ENCODE peak calls at places on chromosomes 1 and 21, in ten cellular contexts. One of them, this sample, is unnamed.

GRCh38 chr1:169102567-169102966 is 3.9 kb upstream of the ATP1B1 start:
- DNase-seq in spleen: no peak
- DNase-seq in brain microvascular endothelial cell: peak; percentile 75
- DNase-seq in IMR-90: peak; percentile 85
- DNase-seq in CD4-positive, alpha-beta T cell: no peak
- DNase-seq in left lung: peak; percentile 61
- DNase-seq in body of pancreas: peak; percentile 55
- DNase-seq in stomach: no peak
- DNase-seq in right lobe of liver: no peak
- DNase-seq in endodermal cell: no peak
- DNase-seq in this sample: no peak

GRCh38 chr1:51535006-51535592 is 16.0 kb upstream of the EPS15 start:
- DNase-seq in spleen: no peak
- DNase-seq in brain microvascular endothelial cell: peak; percentile 67
- DNase-seq in IMR-90: peak; percentile 68
- DNase-seq in CD4-positive, alpha-beta T cell: peak; percentile 19
- DNase-seq in left lung: no peak
- DNase-seq in body of pancreas: peak; percentile 33
- DNase-seq in stomach: peak; percentile 31
- DNase-seq in right lobe of liver: no peak
- DNase-seq in endodermal cell: peak; percentile 76
- DNase-seq in this sample: peak; percentile 82

GRCh38 chr1:59549903-59550302 is 253.0 kb downstream of the FGGY start:
- DNase-seq in spleen: no peak
- DNase-seq in brain microvascular endothelial cell: peak; percentile 28
- DNase-seq in IMR-90: peak; percentile 67
- DNase-seq in CD4-positive, alpha-beta T cell: no peak
- DNase-seq in left lung: peak; percentile 48
- DNase-seq in body of pancreas: peak; percentile 22
- DNase-seq in stomach: no peak
- DNase-seq in right lobe of liver: peak; percentile 68
- DNase-seq in endodermal cell: no peak
- DNase-seq in this sample: peak; percentile 37

GRCh38 chr1:55234016-55234415 is 18.9 kb upstream of the USP24 start:
- DNase-seq in spleen: no peak
- DNase-seq in brain microvascular endothelial cell: no peak
- DNase-seq in IMR-90: peak; percentile 35
- DNase-seq in CD4-positive, alpha-beta T cell: no peak
- DNase-seq in left lung: no peak
- DNase-seq in body of pancreas: no peak
- DNase-seq in stomach: no peak
- DNase-seq in right lobe of liver: no peak
- DNase-seq in endodermal cell: no peak
- DNase-seq in this sample: no peak

GRCh38 chr1:99685516-99686180 is 39.7 kb downstream of the PALMD start:
- DNase-seq in spleen: no peak
- DNase-seq in brain microvascular endothelial cell: peak; percentile 90
- DNase-seq in IMR-90: peak; percentile 91
- DNase-seq in CD4-positive, alpha-beta T cell: no peak
- DNase-seq in left lung: peak; percentile 52
- DNase-seq in body of pancreas: peak; percentile 77
- DNase-seq in stomach: peak; percentile 80
- DNase-seq in right lobe of liver: peak; percentile 91
- DNase-seq in endodermal cell: peak; percentile 87
- DNase-seq in this sample: peak; percentile 66

GRCh38 chr1:68112835-68113243 is 62.4 kb upstream of the DIRAS3 start:
- DNase-seq in spleen: no peak
- DNase-seq in brain microvascular endothelial cell: peak; percentile 85
- DNase-seq in IMR-90: peak; percentile 93
- DNase-seq in CD4-positive, alpha-beta T cell: no peak
- DNase-seq in left lung: no peak
- DNase-seq in body of pancreas: peak; percentile 23
- DNase-seq in stomach: no peak
- DNase-seq in right lobe of liver: no peak
- DNase-seq in endodermal cell: peak; percentile 22
- DNase-seq in this sample: no peak

GRCh38 chr1:218616681-218617080 is 271.5 kb downstream of the TGFB2 start:
- DNase-seq in spleen: no peak
- DNase-seq in brain microvascular endothelial cell: no peak
- DNase-seq in IMR-90: peak; percentile 23
- DNase-seq in CD4-positive, alpha-beta T cell: no peak
- DNase-seq in left lung: no peak
- DNase-seq in body of pancreas: no peak
- DNase-seq in stomach: no peak
- DNase-seq in right lobe of liver: no peak
- DNase-seq in endodermal cell: no peak
- DNase-seq in this sample: no peak

GRCh38 chr21:44317241-44317782 is 17.5 kb downstream of the PFKL start:
- DNase-seq in spleen: no peak
- DNase-seq in brain microvascular endothelial cell: no peak
- DNase-seq in IMR-90: no peak
- DNase-seq in CD4-positive, alpha-beta T cell: no peak
- DNase-seq in left lung: no peak
- DNase-seq in body of pancreas: no peak
- DNase-seq in stomach: no peak
- DNase-seq in right lobe of liver: no peak
- DNase-seq in endodermal cell: no peak
- DNase-seq in this sample: no peak

GRCh38 chr21:45607922-45608295 is 35.6 kb upstream of the PCBP3 start:
- DNase-seq in spleen: peak; percentile 44
- DNase-seq in brain microvascular endothelial cell: no peak
- DNase-seq in IMR-90: no peak
- DNase-seq in CD4-positive, alpha-beta T cell: no peak
- DNase-seq in left lung: peak; percentile 13
- DNase-seq in body of pancreas: no peak
- DNase-seq in stomach: no peak
- DNase-seq in right lobe of liver: peak; percentile 26
- DNase-seq in endodermal cell: peak; percentile 22
- DNase-seq in this sample: no peak
- H3K27ac ChIP-seq in spleen: no peak overlapping the region
- H3K27ac ChIP-seq in brain microvascular endothelial cell: no peak overlapping the region
- H3K27ac ChIP-seq in IMR-90: no peak overlapping the region
- H3K27ac ChIP-seq in CD4-positive, alpha-beta T cell: no peak overlapping the region
- H3K27ac ChIP-seq in left lung: no peak overlapping the region
- H3K27ac ChIP-seq in body of pancreas: no peak overlapping the region
- H3K27ac ChIP-seq in stomach: no peak overlapping the region
- H3K27ac ChIP-seq in right lobe of liver: no peak overlapping the region
- H3K27ac ChIP-seq in endodermal cell: no peak overlapping the region
- H3K27ac ChIP-seq in this sample: no peak overlapping the region

DNA sequence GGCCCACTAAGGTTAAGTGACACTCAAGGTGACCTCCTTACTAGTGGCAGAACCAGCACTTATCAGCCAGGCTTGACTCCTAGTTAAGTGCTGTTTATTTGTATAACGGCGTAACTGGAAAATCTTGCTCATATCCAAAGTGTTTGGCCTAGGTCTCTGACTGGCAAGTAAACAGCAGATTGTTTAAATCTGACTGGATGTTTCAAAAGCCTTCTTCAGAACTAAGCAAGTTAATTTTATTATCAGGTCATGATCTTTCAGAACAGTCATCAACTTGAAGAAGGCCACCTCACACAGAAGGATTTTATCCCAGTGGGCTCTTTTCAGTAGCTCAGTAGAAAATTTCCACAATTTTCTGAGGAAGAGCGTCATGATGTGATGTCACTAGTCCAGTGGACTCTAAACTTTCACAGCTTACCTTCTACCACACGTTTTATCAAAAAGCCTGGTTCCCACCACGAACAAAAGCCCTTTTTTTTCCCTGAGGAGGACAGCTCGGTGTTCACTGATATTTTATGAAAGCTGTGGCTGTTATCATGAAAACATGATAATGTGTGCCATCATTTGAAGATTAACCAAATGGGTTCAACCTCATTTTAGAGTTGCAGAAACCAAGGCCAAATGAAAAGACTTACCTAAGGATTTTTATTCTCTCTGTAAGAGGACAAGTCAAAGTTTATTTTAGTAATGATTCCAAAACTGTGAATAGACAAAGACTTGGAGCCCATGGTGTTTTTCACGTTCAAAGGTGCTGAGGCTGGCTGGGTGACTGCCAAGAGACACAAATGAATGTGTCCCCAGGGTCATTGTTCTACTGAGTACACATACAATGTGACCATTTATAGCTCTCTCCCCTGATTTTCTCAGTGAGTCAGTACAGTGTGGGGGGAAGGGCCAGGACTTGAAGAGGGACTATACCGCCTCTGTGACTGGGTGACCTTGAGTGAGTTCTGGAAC is 9.1 kb downstream of the SGIP1 start:
- DNase-seq in spleen: no peak
- DNase-seq in brain microvascular endothelial cell: peak; percentile 79
- DNase-seq in IMR-90: peak; percentile 95
- DNase-seq in CD4-positive, alpha-beta T cell: no peak
- DNase-seq in left lung: peak; percentile 49
- DNase-seq in body of pancreas: peak; percentile 87
- DNase-seq in stomach: peak; percentile 85
- DNase-seq in right lobe of liver: peak; percentile 78
- DNase-seq in endodermal cell: no peak
- DNase-seq in this sample: peak; percentile 31
- TF ChIP-seq CTCF in spleen: no peak
- TF ChIP-seq CTCF in brain microvascular endothelial cell: no peak
- TF ChIP-seq CTCF in IMR-90: no peak
- TF ChIP-seq CTCF in CD4-positive, alpha-beta T cell: no peak
- TF ChIP-seq CTCF in left lung: no peak
- TF ChIP-seq CTCF in body of pancreas: no peak
- TF ChIP-seq CTCF in stomach: no peak
- TF ChIP-seq CTCF in right lobe of liver: no peak
- TF ChIP-seq CTCF in endodermal cell: no peak
- TF ChIP-seq CTCF in this sample: no peak

GRCh38 chr1:25913166-25913565 is 6.9 kb upstream of the STMN1 start:
- DNase-seq in spleen: no peak
- DNase-seq in brain microvascular endothelial cell: no peak
- DNase-seq in IMR-90: no peak
- DNase-seq in CD4-positive, alpha-beta T cell: no peak
- DNase-seq in left lung: no peak
- DNase-seq in body of pancreas: no peak
- DNase-seq in stomach: no peak
- DNase-seq in right lobe of liver: no peak
- DNase-seq in endodermal cell: no peak
- DNase-seq in this sample: no peak

GRCh38 chr1:25916460-25916859 is 10.2 kb upstream of the STMN1 start:
- DNase-seq in spleen: no peak
- DNase-seq in brain microvascular endothelial cell: no peak
- DNase-seq in IMR-90: no peak
- DNase-seq in CD4-positive, alpha-beta T cell: no peak
- DNase-seq in left lung: no peak
- DNase-seq in body of pancreas: no peak
- DNase-seq in stomach: no peak
- DNase-seq in right lobe of liver: no peak
- DNase-seq in endodermal cell: no peak
- DNase-seq in this sample: no peak

GRCh38 chr1:25911162-25911561 is 4.9 kb upstream of the STMN1 start:
- DNase-seq in spleen: no peak
- DNase-seq in brain microvascular endothelial cell: no peak
- DNase-seq in IMR-90: no peak
- DNase-seq in CD4-positive, alpha-beta T cell: no peak
- DNase-seq in left lung: no peak
- DNase-seq in body of pancreas: no peak
- DNase-seq in stomach: no peak
- DNase-seq in right lobe of liver: no peak
- DNase-seq in endodermal cell: no peak
- DNase-seq in this sample: no peak

GRCh38 chr1:25912076-25912831 is 6.0 kb upstream of the STMN1 start:
- DNase-seq in spleen: no peak
- DNase-seq in brain microvascular endothelial cell: peak; percentile 62
- DNase-seq in IMR-90: peak; percentile 89
- DNase-seq in CD4-positive, alpha-beta T cell: no peak
- DNase-seq in left lung: no peak
- DNase-seq in body of pancreas: no peak
- DNase-seq in stomach: no peak
- DNase-seq in right lobe of liver: no peak
- DNase-seq in endodermal cell: no peak
- DNase-seq in this sample: no peak

DNA sequence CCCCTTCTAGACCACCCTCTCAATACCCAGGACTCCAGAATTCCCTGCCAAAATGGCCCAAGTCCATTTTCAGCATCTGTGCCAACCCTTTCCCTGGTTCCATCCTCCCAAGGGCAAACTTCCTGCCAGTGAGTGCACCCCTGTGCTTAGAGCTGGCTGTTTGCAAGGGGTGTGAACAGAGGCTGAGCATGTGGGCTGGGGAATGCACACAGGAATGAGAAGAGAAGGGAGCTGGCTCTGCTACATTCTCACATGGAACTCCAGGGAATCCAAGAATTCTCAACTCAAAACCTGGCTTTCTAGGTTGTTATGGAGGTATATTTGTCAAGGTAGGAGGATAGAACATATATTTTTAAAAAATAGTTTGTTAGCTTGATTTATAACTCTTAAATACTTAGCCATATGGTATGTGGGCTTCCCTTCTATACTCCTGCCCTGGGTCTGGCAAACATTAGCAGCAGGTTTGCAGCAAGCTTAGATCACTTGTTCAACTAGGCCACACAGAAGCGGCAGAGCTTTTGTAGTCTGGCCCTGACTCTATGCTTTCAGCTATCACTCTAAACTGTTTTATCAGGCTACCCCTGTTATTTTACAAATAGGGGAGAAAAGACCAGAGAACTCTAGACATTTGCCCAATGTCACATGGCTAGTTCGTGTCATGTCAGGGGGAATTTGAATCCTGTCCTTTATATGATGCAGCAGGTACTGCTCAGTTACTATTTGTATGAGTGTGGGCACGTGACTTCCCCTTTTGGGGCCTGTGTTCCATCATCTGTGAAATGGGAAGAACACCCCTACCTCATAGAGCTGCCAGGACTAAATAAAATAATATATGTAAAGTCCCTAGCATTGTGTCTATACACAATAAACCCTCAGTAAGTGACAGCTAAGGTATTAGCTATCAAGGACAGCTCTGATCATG is 8.1 kb upstream of the STMN1 start:
- DNase-seq in spleen: no peak
- DNase-seq in brain microvascular endothelial cell: no peak
- DNase-seq in IMR-90: peak; percentile 31
- DNase-seq in CD4-positive, alpha-beta T cell: no peak
- DNase-seq in left lung: no peak
- DNase-seq in body of pancreas: no peak
- DNase-seq in stomach: no peak
- DNase-seq in right lobe of liver: no peak
- DNase-seq in endodermal cell: no peak
- DNase-seq in this sample: no peak
- H3K27ac ChIP-seq in spleen: no peak overlapping the region
- H3K27ac ChIP-seq in brain microvascular endothelial cell: no peak overlapping the region
- H3K27ac ChIP-seq in IMR-90: no peak overlapping the region
- H3K27ac ChIP-seq in CD4-positive, alpha-beta T cell: no peak overlapping the region
- H3K27ac ChIP-seq in left lung: no peak overlapping the region
- H3K27ac ChIP-seq in body of pancreas: no peak overlapping the region
- H3K27ac ChIP-seq in stomach: no peak overlapping the region
- H3K27ac ChIP-seq in right lobe of liver: no peak overlapping the region
- H3K27ac ChIP-seq in endodermal cell: no peak overlapping the region
- H3K27ac ChIP-seq in this sample: no peak overlapping the region

DNA sequence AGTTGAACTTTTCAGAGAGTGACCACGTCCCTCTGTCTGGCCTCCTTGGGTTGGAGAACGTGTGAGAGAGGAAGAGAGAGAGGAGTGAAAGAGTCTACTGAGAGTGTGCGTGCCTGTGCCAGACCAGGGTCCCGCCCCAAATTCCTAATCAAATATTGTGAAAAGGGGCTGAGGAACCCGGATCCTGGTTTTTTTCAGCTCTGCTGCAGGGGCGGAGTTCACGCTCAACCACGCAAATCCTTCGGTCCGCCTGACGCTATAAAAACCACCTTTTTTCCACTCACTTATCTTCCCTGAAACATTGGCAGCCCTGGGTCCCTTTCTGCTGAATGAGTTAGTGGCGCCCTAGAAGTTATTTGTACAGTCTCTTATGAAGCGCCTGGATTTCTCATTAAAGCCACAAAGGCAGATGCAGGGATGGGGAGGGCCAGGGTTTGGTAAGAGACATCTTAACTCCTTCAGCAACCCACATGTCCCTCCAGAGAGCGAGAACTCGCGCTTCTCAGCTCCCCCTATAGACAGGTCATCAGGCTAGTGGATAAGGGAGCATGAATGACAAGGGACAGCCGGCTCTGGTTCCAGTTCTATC is at the start of gene FMOD:
- DNase-seq in spleen: no peak
- DNase-seq in brain microvascular endothelial cell: no peak
- DNase-seq in IMR-90: peak; percentile 46
- DNase-seq in CD4-positive, alpha-beta T cell: no peak
- DNase-seq in left lung: peak; percentile 43
- DNase-seq in body of pancreas: peak; percentile 67
- DNase-seq in stomach: peak; percentile 79
- DNase-seq in right lobe of liver: no peak
- DNase-seq in endodermal cell: peak; percentile 78
- DNase-seq in this sample: peak; percentile 72
- TF ChIP-seq CTCF in spleen: no peak
- TF ChIP-seq CTCF in brain microvascular endothelial cell: peak; percentile 22
- TF ChIP-seq CTCF in IMR-90: no peak
- TF ChIP-seq CTCF in CD4-positive, alpha-beta T cell: no peak
- TF ChIP-seq CTCF in left lung: no peak
- TF ChIP-seq CTCF in body of pancreas: no peak
- TF ChIP-seq CTCF in stomach: no peak
- TF ChIP-seq CTCF in right lobe of liver: peak; percentile 19
- TF ChIP-seq CTCF in endodermal cell: peak; percentile 63
- TF ChIP-seq CTCF in this sample: no peak

This sample was measured in tibial nerve.